ENCODE peak calls at places on chromosomes 11 and 22, in six cellular contexts. One of them, this sample, is unnamed.
A peak's percentile ranks its signal among the peaks of the same experiment; 100 is the strongest.

GRCh38 chr11:82988936-82989627 is 82.6 kb downstream of the RAB30 start:
- DNase-seq in GM12892: no peak
- DNase-seq in GM12878: no peak
- DNase-seq in HepG2: peak; percentile 96
- DNase-seq in K562: peak; percentile 57
- DNase-seq in H1: no peak
- DNase-seq in this sample: no peak

GRCh38 chr11:3133456-3134217 is 31.5 kb downstream of the OSBPL5 start:
- DNase-seq in K562: no peak
- DNase-seq in GM12892: no peak
- DNase-seq in H1: no peak
- DNase-seq in HepG2: no peak
- DNase-seq in GM12878: no peak
- DNase-seq in this sample: no peak

GRCh38 chr22:45441158-45441557 is 27.7 kb downstream of the RIBC2 start:
- DNase-seq in HepG2: peak; percentile 71
- DNase-seq in H1: no peak
- DNase-seq in GM12878: no peak
- DNase-seq in K562: peak; percentile 12
- DNase-seq in GM12892: no peak
- DNase-seq in this sample: peak; percentile 41

GRCh38 chr11:15981292-15981691 is 375.1 kb downstream of the SOX6 start:
- DNase-seq in GM12878: no peak
- DNase-seq in H1: no peak
- DNase-seq in HepG2: no peak
- DNase-seq in K562: no peak
- DNase-seq in GM12892: no peak
- DNase-seq in this sample: no peak

GRCh38 chr22:48842976-48843375 is 984.7 kb downstream of the BRD1 start:
- DNase-seq in GM12878: no peak
- DNase-seq in GM12892: no peak
- DNase-seq in HepG2: no peak
- DNase-seq in K562: no peak
- DNase-seq in H1: no peak
- DNase-seq in this sample: no peak

GRCh38 chr11:67545280-67545679 is 22.0 kb upstream of the CABP2 start:
- DNase-seq in GM12892: no peak
- DNase-seq in HepG2: peak; percentile 45
- DNase-seq in K562: peak; percentile 89
- DNase-seq in H1: no peak
- DNase-seq in GM12878: no peak
- DNase-seq in this sample: no peak

GRCh38 chr11:93236741-93237675 is 39.2 kb upstream of the SLC36A4 start:
- DNase-seq in K562: peak; percentile 16
- DNase-seq in GM12878: no peak
- DNase-seq in GM12892: no peak
- DNase-seq in HepG2: peak; percentile 55
- DNase-seq in H1: no peak
- DNase-seq in this sample: no peak

GRCh38 chr22:30325065-30325720 is 1.5 kb downstream of the TBC1D10A start:
- DNase-seq in K562: no peak
- DNase-seq in GM12892: no peak
- DNase-seq in HepG2: no peak
- DNase-seq in H1: no peak
- DNase-seq in GM12878: no peak
- DNase-seq in this sample: no peak

GRCh38 chr11:17746096-17746495 is 11.5 kb downstream of the KCNC1 start:
- DNase-seq in HepG2: no peak
- DNase-seq in H1: no peak
- DNase-seq in GM12892: no peak
- DNase-seq in GM12878: no peak
- DNase-seq in K562: no peak
- DNase-seq in this sample: no peak

GRCh38 chr11:23320131-23320530 is 459.9 kb upstream of the CCDC179 start:
- DNase-seq in GM12878: no peak
- DNase-seq in K562: no peak
- DNase-seq in HepG2: no peak
- DNase-seq in GM12892: no peak
- DNase-seq in H1: no peak
- DNase-seq in this sample: no peak

GRCh38 chr22:47053013-47053864 is 290.8 kb downstream of the TBC1D22A start:
- DNase-seq in GM12892: no peak
- DNase-seq in K562: no peak
- DNase-seq in H1: no peak
- DNase-seq in GM12878: no peak
- DNase-seq in HepG2: no peak
- DNase-seq in this sample: no peak

GRCh38 chr11:15055620-15056356 is 17.6 kb upstream of the CALCB start:
- DNase-seq in GM12892: no peak
- DNase-seq in K562: no peak
- DNase-seq in H1: no peak
- DNase-seq in GM12878: no peak
- DNase-seq in HepG2: no peak
- DNase-seq in this sample: no peak

GRCh38 chr22:23083315-23084021 is 13.1 kb downstream of the GNAZ start:
- DNase-seq in GM12892: no peak
- DNase-seq in HepG2: no peak
- DNase-seq in GM12878: no peak
- DNase-seq in K562: peak; percentile 58
- DNase-seq in H1: no peak
- DNase-seq in this sample: no peak

GRCh38 chr11:96279421-96280290 is 63.3 kb downstream of the MAML2 start:
- DNase-seq in H1: no peak
- DNase-seq in GM12892: no peak
- DNase-seq in HepG2: no peak
- DNase-seq in K562: peak; percentile 59
- DNase-seq in GM12878: no peak
- DNase-seq in this sample: no peak

GRCh38 chr22:35900483-35901168 is 128.0 kb downstream of the RBFOX2 start:
- DNase-seq in K562: no peak
- DNase-seq in GM12878: no peak
- DNase-seq in H1: no peak
- DNase-seq in HepG2: no peak
- DNase-seq in GM12892: no peak
- DNase-seq in this sample: no peak

GRCh38 chr11:127452533-127452932 is 452.0 kb upstream of the KIRREL3 start:
- DNase-seq in HepG2: no peak
- DNase-seq in K562: no peak
- DNase-seq in GM12892: no peak
- DNase-seq in H1: no peak
- DNase-seq in GM12878: no peak
- DNase-seq in this sample: no peak

GRCh38 chr11:118988280-118988679 is 9.7 kb upstream of the CENATAC start:
- DNase-seq in GM12892: no peak
- DNase-seq in H1: no peak
- DNase-seq in GM12878: no peak
- DNase-seq in K562: no peak
- DNase-seq in HepG2: no peak
- DNase-seq in this sample: no peak

GRCh38 chr11:16924826-16925494 is 89.3 kb downstream of the PLEKHA7 start:
- DNase-seq in K562: no peak
- DNase-seq in GM12892: no peak
- DNase-seq in GM12878: no peak
- DNase-seq in HepG2: peak; percentile 78
- DNase-seq in H1: peak; percentile 76
- DNase-seq in this sample: peak; percentile 30

GRCh38 chr11:58525037-58525614 is 17.2 kb upstream of the OR5B21 start:
- DNase-seq in K562: no peak
- DNase-seq in HepG2: no peak
- DNase-seq in H1: no peak
- DNase-seq in GM12892: peak; percentile 18
- DNase-seq in GM12878: peak; percentile 79
- DNase-seq in this sample: peak; percentile 23

GRCh38 chr11:3122775-3123201 is 42.3 kb downstream of the OSBPL5 start:
- DNase-seq in HepG2: no peak
- DNase-seq in K562: no peak
- DNase-seq in H1: no peak
- DNase-seq in GM12892: no peak
- DNase-seq in GM12878: no peak
- DNase-seq in this sample: no peak

GRCh38 chr11:28169816-28170215 is 61.6 kb downstream of the METTL15 start:
- DNase-seq in K562: peak; percentile 11
- DNase-seq in H1: no peak
- DNase-seq in HepG2: no peak
- DNase-seq in GM12878: no peak
- DNase-seq in GM12892: no peak
- DNase-seq in this sample: no peak

GRCh38 chr11:116114198-116114651 is 610.0 kb upstream of the CADM1 start:
- DNase-seq in GM12878: no peak
- DNase-seq in GM12892: no peak
- DNase-seq in HepG2: no peak
- DNase-seq in K562: no peak
- DNase-seq in H1: no peak
- DNase-seq in this sample: no peak

DNA sequence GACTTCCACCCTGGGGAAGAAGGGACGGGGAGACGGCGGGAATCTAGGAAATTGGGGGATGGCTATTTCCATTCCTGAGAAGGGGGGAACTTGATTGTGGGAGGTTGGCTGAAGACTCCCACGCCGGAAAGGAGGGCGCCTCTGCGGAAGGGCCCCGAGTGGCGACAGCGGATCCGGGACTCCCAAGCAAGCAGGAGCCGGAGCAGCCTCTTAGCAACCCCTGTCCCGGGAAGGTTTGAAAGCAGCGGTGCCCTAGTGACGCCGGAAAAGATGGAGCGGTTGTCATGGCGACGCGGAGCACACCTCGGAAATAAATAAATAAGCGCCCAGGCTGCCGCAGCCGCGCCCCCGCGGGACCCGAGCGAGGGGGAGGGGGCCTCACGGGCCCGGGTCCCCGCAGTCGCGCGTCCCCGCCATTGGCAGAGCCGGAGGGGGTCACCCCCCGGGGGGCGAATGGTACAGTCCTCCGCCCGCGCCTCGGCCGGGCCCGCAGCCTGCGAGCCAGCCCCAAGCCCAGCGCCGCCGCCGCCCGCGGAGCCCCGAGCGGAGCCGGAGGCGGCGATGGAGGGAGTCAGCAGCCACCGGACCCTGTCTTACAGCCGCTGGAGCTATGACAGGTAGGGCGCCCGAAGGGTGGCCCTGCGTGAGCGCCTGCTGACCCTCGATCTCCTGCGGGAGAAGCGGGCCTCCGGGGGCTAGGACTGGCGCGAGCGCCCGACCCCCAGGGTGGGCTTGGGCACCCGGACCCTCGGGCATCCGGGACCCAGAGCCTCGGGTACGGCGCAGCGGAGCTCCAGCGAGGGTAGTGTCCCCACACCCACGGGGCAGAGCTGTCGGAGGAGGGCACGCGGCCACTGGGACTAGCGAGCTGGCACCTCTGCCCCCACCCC is 31.9 kb downstream of the EIF3F start:
- DNase-seq in GM12892: peak; percentile 41
- DNase-seq in HepG2: peak; percentile 22
- DNase-seq in K562: no peak
- DNase-seq in GM12878: no peak
- DNase-seq in H1: peak; percentile 87
- DNase-seq in this sample: peak; percentile 67
- TF ChIP-seq POLR2A in GM12892: no peak
- TF ChIP-seq POLR2A in HepG2: no peak
- TF ChIP-seq POLR2A in K562: no peak
- TF ChIP-seq POLR2A in GM12878: no peak
- TF ChIP-seq POLR2A in H1: no peak
- TF ChIP-seq POLR2A in this sample: no peak

GRCh38 chr11:9858822-9859221 is 194.9 kb downstream of the SWAP70 start:
- DNase-seq in K562: peak; percentile 11
- DNase-seq in GM12892: no peak
- DNase-seq in GM12878: no peak
- DNase-seq in HepG2: peak; percentile 37
- DNase-seq in H1: no peak
- DNase-seq in this sample: no peak
- TF ChIP-seq POLR2AphosphoS5 in K562: no peak
- TF ChIP-seq POLR2AphosphoS5 in GM12892: no peak
- TF ChIP-seq POLR2AphosphoS5 in GM12878: no peak
- TF ChIP-seq POLR2AphosphoS5 in HepG2: no peak
- TF ChIP-seq POLR2AphosphoS5 in H1: no peak
- TF ChIP-seq POLR2AphosphoS5 in this sample: no peak

DNA sequence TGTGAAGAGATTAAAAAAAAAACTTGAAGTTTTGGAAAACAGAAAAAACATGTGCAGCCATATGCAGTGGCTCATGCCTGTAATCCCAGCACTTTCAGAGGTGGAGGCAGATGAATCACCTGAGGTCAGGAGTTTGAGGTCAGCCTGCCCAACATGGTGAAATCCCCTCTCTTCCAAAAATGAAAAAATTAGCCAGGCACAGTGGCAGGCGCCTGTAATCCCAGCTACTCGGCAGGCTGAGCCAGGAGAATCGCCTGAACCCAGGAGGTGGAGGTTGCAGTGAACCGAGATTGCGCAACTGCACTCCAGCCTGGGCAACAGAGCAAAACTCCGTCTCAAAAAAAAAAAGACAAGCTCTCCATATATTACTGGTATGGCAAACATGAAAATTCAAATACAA is 7.6 kb downstream of the DLG2 start:
- DNase-seq in K562: no peak
- DNase-seq in GM12878: no peak
- DNase-seq in H1: no peak
- DNase-seq in GM12892: no peak
- DNase-seq in HepG2: no peak
- DNase-seq in this sample: no peak
- TF ChIP-seq TAF1 in K562: no peak
- TF ChIP-seq TAF1 in GM12878: no peak
- TF ChIP-seq TAF1 in H1: no peak
- TF ChIP-seq TAF1 in GM12892: no peak
- TF ChIP-seq TAF1 in HepG2: no peak
- TF ChIP-seq TAF1 in this sample: no peak

DNA sequence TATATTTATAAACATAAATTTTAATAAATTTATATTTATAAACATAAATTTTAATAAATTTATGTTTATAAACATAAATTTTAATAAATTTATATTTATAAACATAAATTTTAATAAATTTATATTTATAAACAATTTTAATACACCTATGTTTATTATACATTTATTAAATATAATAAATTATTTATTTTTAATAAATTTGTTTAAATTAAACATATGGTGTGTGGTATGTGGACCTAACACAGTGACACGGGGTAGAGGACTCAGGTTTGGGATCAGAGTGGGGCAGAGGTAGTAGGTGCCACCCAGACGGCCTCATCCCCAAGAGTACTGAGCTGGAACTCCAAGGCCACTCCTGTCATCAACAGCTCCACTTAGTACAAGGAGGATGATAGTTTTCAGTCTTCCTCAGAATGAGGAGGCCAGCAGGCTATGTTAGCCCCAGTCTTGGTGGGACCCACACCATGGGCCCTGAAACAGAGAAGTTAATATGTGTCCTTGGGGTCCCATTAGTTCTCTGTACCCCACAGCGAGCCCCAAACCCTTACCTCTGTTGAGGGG is 46.7 kb upstream of the BID start:
- DNase-seq in HepG2: no peak
- DNase-seq in GM12892: no peak
- DNase-seq in K562: no peak
- DNase-seq in H1: no peak
- DNase-seq in GM12878: no peak
- DNase-seq in this sample: no peak
- TF ChIP-seq POLR2A in HepG2: no peak
- TF ChIP-seq POLR2A in GM12892: no peak
- TF ChIP-seq POLR2A in K562: no peak
- TF ChIP-seq POLR2A in H1: no peak
- TF ChIP-seq POLR2A in GM12878: no peak
- TF ChIP-seq POLR2A in this sample: no peak